ENCODE peak calls at places on chromosomes 4 and X, in six cellular contexts. One of them, this sample, is unnamed.

GRCh38 chr4:15956179-15956850 is 6.7 kb downstream of the FGFBP2 start:
- DNase-seq in fibroblast of pulmonary artery: peak
- DNase-seq in AG09309: peak
- DNase-seq in adipocyte: peak
- DNase-seq in hepatocyte: peak
- DNase-seq in WERI-Rb-1: peak
- DNase-seq in this sample: peak

GRCh38 chrX:39728025-39728424 is 369.7 kb downstream of the BCOR start:
- DNase-seq in WERI-Rb-1: no peak
- DNase-seq in fibroblast of pulmonary artery: peak
- DNase-seq in hepatocyte: peak
- DNase-seq in adipocyte: peak
- DNase-seq in AG09309: no peak
- DNase-seq in this sample: no peak

GRCh38 chr4:56874918-56875317 is 32.8 kb upstream of the REST start:
- DNase-seq in AG09309: no peak
- DNase-seq in adipocyte: no peak
- DNase-seq in fibroblast of pulmonary artery: no peak
- DNase-seq in WERI-Rb-1: no peak
- DNase-seq in hepatocyte: no peak
- DNase-seq in this sample: no peak

GRCh38 chrX:39874202-39874816 is 223.4 kb downstream of the BCOR start:
- DNase-seq in fibroblast of pulmonary artery: no peak
- DNase-seq in AG09309: no peak
- DNase-seq in WERI-Rb-1: no peak
- DNase-seq in adipocyte: no peak
- DNase-seq in hepatocyte: no peak
- DNase-seq in this sample: no peak

GRCh38 chr4:54744487-54744886 is 86.7 kb downstream of the KIT start:
- DNase-seq in hepatocyte: no peak
- DNase-seq in AG09309: no peak
- DNase-seq in fibroblast of pulmonary artery: no peak
- DNase-seq in adipocyte: no peak
- DNase-seq in WERI-Rb-1: no peak
- DNase-seq in this sample: no peak

GRCh38 chr4:36222702-36223101 is 21.6 kb downstream of the ARAP2 start:
- DNase-seq in WERI-Rb-1: no peak
- DNase-seq in AG09309: no peak
- DNase-seq in adipocyte: no peak
- DNase-seq in hepatocyte: no peak
- DNase-seq in fibroblast of pulmonary artery: no peak
- DNase-seq in this sample: no peak

GRCh38 chr4:107153228-107153627 is 117.1 kb upstream of the DKK2 start:
- DNase-seq in hepatocyte: peak
- DNase-seq in AG09309: no peak
- DNase-seq in fibroblast of pulmonary artery: peak
- DNase-seq in adipocyte: no peak
- DNase-seq in WERI-Rb-1: peak
- DNase-seq in this sample: peak

GRCh38 chr4:113278324-113278934 is 229.0 kb downstream of the ANK2 start:
- DNase-seq in WERI-Rb-1: peak
- DNase-seq in adipocyte: peak
- DNase-seq in fibroblast of pulmonary artery: peak
- DNase-seq in hepatocyte: peak
- DNase-seq in AG09309: no peak
- DNase-seq in this sample: peak

GRCh38 chrX:110216027-110216426 is 101.9 kb downstream of the AMMECR1 start:
- DNase-seq in fibroblast of pulmonary artery: no peak
- DNase-seq in AG09309: no peak
- DNase-seq in WERI-Rb-1: no peak
- DNase-seq in adipocyte: no peak
- DNase-seq in hepatocyte: no peak
- DNase-seq in this sample: no peak

GRCh38 chrX:4670606-4671005 is 957.2 kb upstream of the PRKX start:
- DNase-seq in hepatocyte: no peak
- DNase-seq in fibroblast of pulmonary artery: no peak
- DNase-seq in adipocyte: no peak
- DNase-seq in WERI-Rb-1: no peak
- DNase-seq in AG09309: no peak
- DNase-seq in this sample: no peak

GRCh38 chr4:169906104-169906503 is 120.1 kb downstream of the MFAP3L start:
- DNase-seq in adipocyte: peak
- DNase-seq in AG09309: no peak
- DNase-seq in hepatocyte: no peak
- DNase-seq in fibroblast of pulmonary artery: no peak
- DNase-seq in WERI-Rb-1: no peak
- DNase-seq in this sample: no peak

GRCh38 chr4:139099366-139099982 is 77.5 kb downstream of the ELF2 start:
- DNase-seq in WERI-Rb-1: peak
- DNase-seq in adipocyte: peak
- DNase-seq in AG09309: peak
- DNase-seq in fibroblast of pulmonary artery: peak
- DNase-seq in hepatocyte: peak
- DNase-seq in this sample: peak

GRCh38 chr4:31194823-31195222 is 474.7 kb downstream of the PCDH7 start:
- DNase-seq in fibroblast of pulmonary artery: peak
- DNase-seq in adipocyte: peak
- DNase-seq in AG09309: no peak
- DNase-seq in hepatocyte: no peak
- DNase-seq in WERI-Rb-1: no peak
- DNase-seq in this sample: no peak

GRCh38 chr4:115101675-115102074 is 11.7 kb downstream of the NDST4 start:
- DNase-seq in hepatocyte: no peak
- DNase-seq in AG09309: no peak
- DNase-seq in WERI-Rb-1: no peak
- DNase-seq in fibroblast of pulmonary artery: no peak
- DNase-seq in adipocyte: no peak
- DNase-seq in this sample: no peak

GRCh38 chrX:153910446-153910845 is 6.0 kb downstream of the AVPR2 start:
- DNase-seq in WERI-Rb-1: no peak
- DNase-seq in adipocyte: no peak
- DNase-seq in hepatocyte: no peak
- DNase-seq in AG09309: no peak
- DNase-seq in fibroblast of pulmonary artery: no peak
- DNase-seq in this sample: no peak

GRCh38 chr4:80336582-80336981 is 1.1 kb downstream of the CFAP299 start:
- DNase-seq in hepatocyte: peak
- DNase-seq in adipocyte: peak
- DNase-seq in fibroblast of pulmonary artery: peak
- DNase-seq in AG09309: no peak
- DNase-seq in WERI-Rb-1: peak
- DNase-seq in this sample: peak
- H3K4me3 ChIP-seq in hepatocyte: no peak
- H3K4me3 ChIP-seq in adipocyte: peak
- H3K4me3 ChIP-seq in fibroblast of pulmonary artery: peak
- H3K4me3 ChIP-seq in AG09309: no peak
- H3K4me3 ChIP-seq in WERI-Rb-1: peak
- H3K4me3 ChIP-seq in this sample: no peak

GRCh38 chr4:110611968-110612447 is 10.9 kb downstream of the PITX2 start:
- DNase-seq in WERI-Rb-1: no peak
- DNase-seq in fibroblast of pulmonary artery: no peak
- DNase-seq in AG09309: no peak
- DNase-seq in adipocyte: no peak
- DNase-seq in hepatocyte: no peak
- DNase-seq in this sample: peak
- H3K4me3 ChIP-seq in WERI-Rb-1: no peak
- H3K4me3 ChIP-seq in fibroblast of pulmonary artery: no peak
- H3K4me3 ChIP-seq in AG09309: no peak
- H3K4me3 ChIP-seq in adipocyte: peak
- H3K4me3 ChIP-seq in hepatocyte: no peak
- H3K4me3 ChIP-seq in this sample: no peak

GRCh38 chr4:158728256-158728655 is 5.1 kb upstream of the PPID start:
- DNase-seq in fibroblast of pulmonary artery: no peak
- DNase-seq in AG09309: no peak
- DNase-seq in adipocyte: no peak
- DNase-seq in hepatocyte: no peak
- DNase-seq in WERI-Rb-1: no peak
- DNase-seq in this sample: no peak
- H3K4me3 ChIP-seq in fibroblast of pulmonary artery: no peak
- H3K4me3 ChIP-seq in AG09309: no peak
- H3K4me3 ChIP-seq in adipocyte: no peak
- H3K4me3 ChIP-seq in hepatocyte: no peak
- H3K4me3 ChIP-seq in WERI-Rb-1: no peak
- H3K4me3 ChIP-seq in this sample: no peak

GRCh38 chr4:38760915-38761314 is 21.9 kb downstream of the TLR10 start:
- DNase-seq in fibroblast of pulmonary artery: no peak
- DNase-seq in hepatocyte: no peak
- DNase-seq in adipocyte: no peak
- DNase-seq in WERI-Rb-1: no peak
- DNase-seq in AG09309: no peak
- DNase-seq in this sample: no peak
- H3K4me3 ChIP-seq in fibroblast of pulmonary artery: no peak
- H3K4me3 ChIP-seq in hepatocyte: no peak
- H3K4me3 ChIP-seq in adipocyte: no peak
- H3K4me3 ChIP-seq in WERI-Rb-1: no peak
- H3K4me3 ChIP-seq in AG09309: no peak
- H3K4me3 ChIP-seq in this sample: no peak

DNA sequence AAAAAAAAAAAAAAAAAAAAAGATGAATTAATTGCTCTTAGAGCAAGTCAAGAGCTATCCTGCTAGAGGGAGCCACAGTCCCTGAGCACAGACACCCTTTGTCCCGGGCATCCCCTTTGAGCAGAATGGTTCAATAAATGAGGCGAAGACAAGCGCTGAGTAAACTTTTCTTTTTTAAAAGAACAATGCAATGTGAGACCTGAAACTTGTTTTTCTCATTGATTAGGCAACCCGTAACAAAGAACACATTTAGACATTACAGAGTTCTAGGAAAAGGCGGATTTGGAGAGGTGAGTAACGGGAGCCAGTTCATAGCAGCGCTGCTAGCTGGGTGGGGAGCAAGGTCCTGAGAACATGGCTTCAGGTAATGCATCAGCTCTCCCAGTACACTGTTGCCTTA is 46.1 kb downstream of the GRK4 start:
- DNase-seq in adipocyte: peak
- DNase-seq in hepatocyte: peak
- DNase-seq in WERI-Rb-1: no peak
- DNase-seq in fibroblast of pulmonary artery: peak
- DNase-seq in AG09309: no peak
- DNase-seq in this sample: peak
- H3K4me3 ChIP-seq in adipocyte: no peak
- H3K4me3 ChIP-seq in hepatocyte: no peak
- H3K4me3 ChIP-seq in WERI-Rb-1: no peak
- H3K4me3 ChIP-seq in fibroblast of pulmonary artery: no peak
- H3K4me3 ChIP-seq in AG09309: no peak
- H3K4me3 ChIP-seq in this sample: no peak

DNA sequence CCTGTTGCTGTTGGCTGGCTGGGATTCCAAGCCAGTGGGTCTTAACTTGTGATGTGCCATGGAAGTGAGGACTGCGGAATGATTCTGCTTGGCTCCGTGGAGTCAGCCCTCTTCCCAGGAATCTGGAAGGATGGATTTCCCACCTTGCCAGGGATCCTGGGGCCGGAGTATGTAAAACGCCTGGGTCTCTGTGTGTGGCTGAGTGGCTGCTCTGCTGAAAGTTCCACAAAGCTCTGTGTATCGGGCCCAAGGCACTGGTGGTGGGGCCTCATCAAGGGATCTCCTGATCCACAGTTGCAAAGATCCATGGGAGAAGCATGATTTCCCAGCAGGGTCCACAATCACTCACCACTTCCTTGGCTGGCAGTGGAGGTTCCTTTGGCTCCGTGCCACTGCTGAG is 24.1 kb upstream of the TMEM271 start:
- DNase-seq in WERI-Rb-1: no peak
- DNase-seq in hepatocyte: no peak
- DNase-seq in AG09309: no peak
- DNase-seq in adipocyte: no peak
- DNase-seq in fibroblast of pulmonary artery: no peak
- DNase-seq in this sample: peak
- H3K4me3 ChIP-seq in WERI-Rb-1: no peak
- H3K4me3 ChIP-seq in hepatocyte: no peak
- H3K4me3 ChIP-seq in AG09309: no peak
- H3K4me3 ChIP-seq in adipocyte: no peak
- H3K4me3 ChIP-seq in fibroblast of pulmonary artery: no peak
- H3K4me3 ChIP-seq in this sample: no peak

GRCh38 chr4:89054627-89055026 is 2.4 kb downstream of the FAM13A start:
- DNase-seq in fibroblast of pulmonary artery: no peak
- DNase-seq in WERI-Rb-1: no peak
- DNase-seq in AG09309: no peak
- DNase-seq in hepatocyte: no peak
- DNase-seq in adipocyte: no peak
- DNase-seq in this sample: no peak

GRCh38 chr4:89055157-89056080 is 1.6 kb downstream of the FAM13A start:
- DNase-seq in adipocyte: peak
- DNase-seq in AG09309: no peak
- DNase-seq in hepatocyte: no peak
- DNase-seq in WERI-Rb-1: no peak
- DNase-seq in fibroblast of pulmonary artery: no peak
- DNase-seq in this sample: no peak

GRCh38 chr4:89056953-89057398 is at the start of gene FAM13A:
- DNase-seq in hepatocyte: peak
- DNase-seq in adipocyte: peak
- DNase-seq in AG09309: peak
- DNase-seq in fibroblast of pulmonary artery: peak
- DNase-seq in WERI-Rb-1: peak
- DNase-seq in this sample: peak

DNA sequence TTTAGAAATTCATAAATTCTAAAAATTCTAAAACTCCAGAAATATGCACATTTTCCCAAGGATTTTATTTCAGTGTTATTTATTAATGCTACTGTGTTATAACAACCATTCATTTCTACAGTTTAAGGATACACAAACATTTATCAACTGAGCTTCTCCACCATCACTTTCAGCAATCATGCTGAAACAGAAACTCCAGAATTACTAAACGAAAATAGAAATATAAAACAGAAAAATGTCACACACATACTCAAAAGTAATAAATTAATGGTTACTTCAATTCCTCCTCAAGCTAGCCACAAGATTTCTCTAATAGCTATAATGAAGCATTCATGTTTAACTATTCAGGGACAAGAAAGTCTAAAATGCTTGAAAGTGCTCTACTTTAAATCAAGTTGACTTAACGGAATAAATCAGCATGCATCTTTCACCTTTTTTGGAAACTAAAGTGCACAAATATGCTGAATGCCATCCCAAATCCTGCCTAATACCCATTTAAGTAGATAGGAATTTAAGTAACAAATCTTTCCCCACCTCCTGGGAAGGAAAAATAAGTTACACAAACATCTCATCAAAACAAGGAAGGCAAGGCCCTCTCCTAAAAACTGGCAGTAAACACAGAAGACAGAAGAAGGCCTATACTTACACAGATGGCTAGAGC is 563 bp downstream of the FAM13A start:
- DNase-seq in fibroblast of pulmonary artery: no peak
- DNase-seq in adipocyte: no peak
- DNase-seq in hepatocyte: no peak
- DNase-seq in WERI-Rb-1: no peak
- DNase-seq in AG09309: no peak
- DNase-seq in this sample: no peak
- H3K4me3 ChIP-seq in fibroblast of pulmonary artery: peak
- H3K4me3 ChIP-seq in adipocyte: peak
- H3K4me3 ChIP-seq in hepatocyte: peak
- H3K4me3 ChIP-seq in WERI-Rb-1: peak
- H3K4me3 ChIP-seq in AG09309: peak
- H3K4me3 ChIP-seq in this sample: peak

This sample was measured in H7.